ENCODE peak calls at places on chromosome 6, in seven cellular contexts. R is ovary, E is Right ventricle myocardium inferior, G is T-helper 2 cell, H is T-helper 22 cell, P is amniotic stem cell, S is progenitor cell of endocrine pancreas. F is an unnamed sample.

GRCh38 chr6:129342243-129342642 is 367.7 kb downstream of the ARHGAP18 start:
- DNase-seq in R (no peak), E (no peak), G (no peak), H (no peak), P (no peak), S (no peak), F (no peak)

GRCh38 chr6:71080793-71081192 is 123.9 kb upstream of the B3GAT2 start:
- DNase-seq in R (no peak), E (no peak), G (no peak), H (no peak), P (no peak), S (no peak), F (no peak)

GRCh38 chr6:151763303-151763702 is 44.2 kb upstream of the ESR1 start:
- DNase-seq in R (peak), E (no peak), G (no peak), H (no peak), P (no peak), S (no peak), F (no peak)

GRCh38 chr6:84515082-84515481 is 249.3 kb downstream of the TBX18 start:
- DNase-seq in R (no peak), E (no peak), G (no peak), H (no peak), P (no peak), S (no peak), F (no peak)

GRCh38 chr6:110341671-110342304 is 16.4 kb downstream of the METTL24 start:
- DNase-seq in R (no peak), E (no peak), G (no peak), H (no peak), P (no peak), S (no peak), F (no peak)

GRCh38 chr6:62045502-62045901 is 240.5 kb downstream of the KHDRBS2 start:
- DNase-seq in R (no peak), E (no peak), G (no peak), H (no peak), P (no peak), S (no peak), F (no peak)

GRCh38 chr6:8017276-8017701 is 46.9 kb downstream of the BLOC1S5 start:
- DNase-seq in R (no peak), E (no peak), G (no peak), H (no peak), P (no peak), S (no peak), F (no peak)

GRCh38 chr6:6003334-6004146 is 3.2 kb downstream of the NRN1 start:
- DNase-seq in R (no peak), E (peak), G (no peak), H (no peak), P (no peak), S (no peak), F (no peak)

GRCh38 chr6:1170793-1171192 is 141.1 kb upstream of the FOXQ1 start:
- DNase-seq in R (no peak), E (peak), G (no peak), H (no peak), P (no peak), S (no peak), F (no peak)

GRCh38 chr6:138528986-138529385 is 29.7 kb upstream of the NHSL1 start:
- DNase-seq in R (no peak), E (no peak), G (no peak), H (no peak), P (no peak), S (no peak), F (no peak)

GRCh38 chr6:69861986-69862385 is 4.4 kb upstream of the COL19A1 start:
- DNase-seq in R (no peak), E (no peak), G (no peak), H (no peak), P (no peak), S (no peak), F (no peak)

GRCh38 chr6:22008248-22008836 is 288.5 kb downstream of the PRL start:
- DNase-seq in R (no peak), E (no peak), G (no peak), H (no peak), P (no peak), S (no peak), F (no peak)

GRCh38 chr6:24991748-24992467 is 56.1 kb upstream of the RIPOR2 start:
- DNase-seq in R (no peak), E (no peak), G (peak), H (peak), P (no peak), S (no peak), F (peak)

GRCh38 chr6:118894425-118895240 is 681 bp downstream of the ASF1A start:
- DNase-seq in R (peak), E (peak), G (peak), H (peak), P (no peak), S (peak), F (peak)

GRCh38 chr6:139744891-139745290 is 370.4 kb upstream of the CITED2 start:
- DNase-seq in R (no peak), E (no peak), G (no peak), H (no peak), P (no peak), S (no peak), F (no peak)

GRCh38 chr6:28719275-28719940 is 193.7 kb downstream of the GPX5 start:
- DNase-seq in R (no peak), E (no peak), G (no peak), H (no peak), P (no peak), S (no peak), F (no peak)

GRCh38 chr6:13026557-13026956 is 301.8 kb downstream of the TBC1D7 start:
- DNase-seq in R (no peak), E (no peak), G (no peak), H (no peak), P (no peak), S (no peak), F (no peak)

GRCh38 chr6:20905377-20905776 is 371.1 kb downstream of the CDKAL1 start:
- DNase-seq in R (no peak), E (no peak), G (no peak), H (no peak), P (no peak), S (no peak), F (no peak)

GRCh38 chr6:118551063-118551672 is 3.1 kb downstream of the PLN start:
- DNase-seq in R (no peak), E (no peak), G (no peak), H (no peak), P (peak), S (no peak), F (peak)

GRCh38 chr6:78253618-78254017 is 600.8 kb downstream of the MEI4 start:
- DNase-seq in R (no peak), E (no peak), G (no peak), H (no peak), P (no peak), S (no peak), F (no peak)

GRCh38 chr6:20717743-20718142 is 183.5 kb downstream of the CDKAL1 start:
- DNase-seq in R (no peak), E (no peak), G (no peak), H (no peak), P (no peak), S (no peak), F (no peak)

GRCh38 chr6:75723382-75723781 is 25.7 kb upstream of the MYO6 start:
- DNase-seq in R (no peak), E (no peak), G (no peak), H (no peak), P (no peak), S (no peak), F (no peak)

GRCh38 chr6:134802426-134803058 is 147.4 kb downstream of the ALDH8A1 start:
- DNase-seq in R (no peak), E (no peak), G (no peak), H (no peak), P (no peak), S (no peak), F (no peak)

GRCh38 chr6:118163609-118164008 is 256.5 kb downstream of the SLC35F1 start:
- DNase-seq in R (no peak), E (no peak), G (no peak), H (no peak), P (no peak), S (no peak), F (no peak)

GRCh38 chr6:3390698-3391097 is 66.2 kb downstream of the SLC22A23 start:
- DNase-seq in R (no peak), E (no peak), G (no peak), H (no peak), P (no peak), S (no peak), F (no peak)

GRCh38 chr6:128179890-128180440 is 279.1 kb upstream of the THEMIS start:
- DNase-seq in R (no peak), E (no peak), G (no peak), H (no peak), P (no peak), S (no peak), F (no peak)